ENCODE peak calls at places on chromosomes 2 and 18, in four cellular contexts. N, W, I and A are unnamed samples. For H3K9me3, the result is how much of the 10 kb centered on the place peaks cover.

GRCh38 chr2:31413876-31414550 is 529 bp downstream of the XDH start:
- DNase-seq in N (no peak), W (no peak), I (no peak), A (no peak)

GRCh38 chr2:220279372-220279771 is 651.9 kb downstream of the SLC4A3 start:
- DNase-seq in N (peak), W (peak), I (no peak), A (peak)

GRCh38 chr2:108594982-108595464 is 60.8 kb downstream of the LIMS1 start:
- DNase-seq in N (peak), W (no peak), I (no peak), A (peak)

GRCh38 chr2:7118606-7119503 is 201.6 kb downstream of the RNF144A start:
- DNase-seq in N (no peak), W (peak), I (no peak), A (no peak)

GRCh38 chr2:134738150-134738865 is 19.5 kb upstream of the TMEM163 start:
- DNase-seq in N (no peak), W (no peak), I (no peak), A (no peak)

GRCh38 chr2:194557993-194558392 is 1099.0 kb upstream of the SLC39A10 start:
- DNase-seq in N (no peak), W (no peak), I (no peak), A (no peak)

GRCh38 chr2:237591021-237591370 is 462 bp upstream of the RAB17 start:
- DNase-seq in N (no peak), W (no peak), I (no peak), A (peak)

GRCh38 chr18:45167109-45167551 is 448.1 kb upstream of the SLC14A2 start:
- DNase-seq in N (no peak), W (peak), I (no peak), A (peak)

GRCh38 chr2:191637182-191638078 is 40.5 kb upstream of the NABP1 start:
- DNase-seq in N (no peak), W (peak), I (no peak), A (no peak)

GRCh38 chr2:206274434-206275273 is at the start of gene ZDBF2:
- DNase-seq in N (peak), W (peak), I (peak), A (peak)

GRCh38 chr2:211512746-211513145 is 956.3 kb downstream of the CPS1 start:
- DNase-seq in N (no peak), W (no peak), I (no peak), A (no peak)

GRCh38 chr2:15579641-15580040 is 12.0 kb upstream of the DDX1 start:
- DNase-seq in N (no peak), W (no peak), I (no peak), A (no peak)

GRCh38 chr2:46806526-46806925 is 109.1 kb downstream of the MCFD2 start:
- DNase-seq in N (no peak), W (peak), I (no peak), A (peak)

GRCh38 chr2:169877406-169877805 is 50.2 kb downstream of the UBR3 start:
- DNase-seq in N (no peak), W (peak), I (no peak), A (no peak)

GRCh38 chr2:201452058-201452736 is 657 bp downstream of the STRADB start:
- DNase-seq in N (no peak), W (peak), I (no peak), A (peak)

GRCh38 chr2:227623225-227623624 is 5.9 kb downstream of the SCYGR4 start:
- DNase-seq in N (peak), W (peak), I (no peak), A (no peak)

GRCh38 chr2:120934891-120935338 is 199.2 kb downstream of the GLI2 start:
- DNase-seq in N (peak), W (peak), I (no peak), A (peak)

GRCh38 chr2:16166327-16166981 is 226.1 kb downstream of the MYCN start:
- DNase-seq in N (no peak), W (no peak), I (no peak), A (no peak)

GRCh38 chr2:9814129-9814868 is 29.0 kb upstream of the TAF1B start:
- DNase-seq in N (no peak), W (no peak), I (no peak), A (no peak)

GRCh38 chr2:210432633-210433032 is 43.9 kb downstream of the LANCL1 start:
- DNase-seq in N (no peak), W (no peak), I (no peak), A (no peak)

GRCh38 chr2:210429403-210430137 is 47.0 kb downstream of the LANCL1 start:
- DNase-seq in N (no peak), W (no peak), I (no peak), A (no peak)

DNA sequence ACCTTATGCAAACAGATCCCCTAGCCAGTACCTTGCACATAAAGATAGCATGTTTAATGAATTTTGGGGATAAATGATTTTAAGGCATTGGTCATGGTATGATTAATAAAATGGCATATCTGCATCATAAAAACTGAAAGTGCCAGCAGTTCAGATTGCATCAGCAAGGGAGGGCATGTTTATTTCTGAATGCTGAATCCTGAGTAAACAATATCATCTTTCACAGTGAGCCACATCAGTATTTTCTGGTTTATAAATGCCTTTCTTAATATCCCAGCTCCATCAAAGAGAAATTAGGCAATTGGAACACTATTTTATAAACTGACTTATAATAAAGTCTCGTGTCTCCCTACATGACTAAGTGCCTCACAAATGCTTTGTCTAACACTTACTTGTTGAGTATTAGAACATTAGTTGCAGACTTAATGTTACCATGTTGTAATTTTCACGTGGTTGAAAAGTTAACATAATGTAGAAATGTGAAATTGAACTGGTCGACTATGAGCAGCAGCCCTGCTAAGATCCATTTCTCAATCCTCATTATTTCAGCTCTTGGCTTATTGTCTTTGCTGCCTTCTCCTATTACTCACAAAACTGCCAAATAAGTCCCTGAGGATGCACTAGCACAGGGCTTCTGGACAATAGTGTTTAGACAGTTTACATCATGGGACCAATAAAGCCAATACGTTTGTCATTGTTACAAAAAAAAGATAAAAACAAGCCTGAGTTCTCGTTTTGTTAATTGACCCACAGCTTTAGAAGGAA is 48.0 kb downstream of the LANCL1 start:
- DNase-seq in N (no peak), W (peak), I (no peak), A (no peak)
- H3K9me3 ChIP-seq in N (under half), W (under half), I (under half), A (under half)

GRCh38 chr2:176147790-176148496 is 3.4 kb upstream of the HOXD4 start:
- DNase-seq in N (no peak), W (no peak), I (no peak), A (no peak)

GRCh38 chr2:176147215-176147789 is 4.0 kb upstream of the HOXD4 start:
- DNase-seq in N (no peak), W (no peak), I (no peak), A (no peak)

GRCh38 chr2:176149484-176150337 is 1.6 kb upstream of the HOXD4 start:
- DNase-seq in N (no peak), W (no peak), I (no peak), A (no peak)

GRCh38 chr2:176150338-176151198 is 782 bp upstream of the HOXD4 start:
- DNase-seq in N (no peak), W (no peak), I (no peak), A (no peak)

GRCh38 chr2:176148758-176149483 is 2.4 kb upstream of the HOXD4 start:
- DNase-seq in N (no peak), W (no peak), I (no peak), A (no peak)
- H3K9me3 ChIP-seq in N (under half), W (under half), I (under half), A (under half)

DNA sequence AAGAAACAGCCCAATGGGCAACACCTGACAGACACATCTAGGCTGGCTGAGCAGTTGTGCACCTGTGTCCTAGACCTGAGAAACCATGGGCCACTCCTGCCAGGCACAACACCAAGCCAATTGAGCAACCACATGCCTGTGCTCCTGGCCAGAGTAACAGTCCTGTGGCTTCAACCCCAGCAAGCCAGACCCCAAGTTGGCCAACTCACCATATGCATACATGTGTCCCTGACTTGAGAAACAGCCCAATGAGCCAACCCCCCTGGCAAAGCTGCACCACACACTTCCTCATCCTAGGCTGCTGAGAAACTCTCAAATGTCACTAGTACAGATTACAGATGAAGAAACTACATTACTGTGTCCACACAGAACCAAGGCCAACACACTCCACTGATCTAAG is 36.6 kb downstream of the USP34 start:
- DNase-seq in N (no peak), W (no peak), I (no peak), A (no peak)
- H3K9me3 ChIP-seq in N (under half), W (under half), I (under half), A (under half)

DNA sequence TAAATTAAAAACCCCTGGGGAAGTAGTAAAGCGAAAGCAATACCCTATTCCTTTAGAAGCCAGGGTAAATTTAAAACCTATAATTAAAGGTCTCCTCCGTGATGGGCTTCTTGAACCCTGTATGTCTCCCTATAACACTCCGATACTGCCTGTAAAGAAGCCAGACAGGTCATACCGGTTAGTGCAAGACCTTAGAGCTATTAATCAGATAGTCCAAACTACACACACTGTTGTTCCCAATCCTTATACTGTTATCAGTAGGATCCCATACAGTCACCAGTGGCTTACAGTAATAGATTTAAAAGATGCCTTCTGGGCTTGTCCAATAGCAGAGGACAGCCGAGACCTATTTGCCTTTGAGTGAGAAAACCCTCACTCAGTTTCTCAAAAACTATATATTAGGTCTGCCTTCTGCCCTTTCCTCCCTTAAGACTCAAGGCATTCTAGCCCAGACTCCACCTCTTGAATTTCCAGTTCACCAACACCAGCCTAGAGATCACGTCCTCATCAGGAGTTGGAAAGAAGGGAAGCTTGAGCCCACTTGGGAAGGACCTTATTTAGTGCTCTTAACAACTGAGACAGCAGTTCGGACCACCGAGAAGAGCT is 12.4 kb upstream of the SAP130 start:
- DNase-seq in N (no peak), W (no peak), I (no peak), A (no peak)
- H3K9me3 ChIP-seq in N (under half), W (half or more), I (under half), A (under half)

GRCh38 chr18:31977270-31977872 is 34.4 kb upstream of the TRAPPC8 start:
- DNase-seq in N (peak), W (peak), I (no peak), A (peak)

GRCh38 chr18:31979714-31980113 is 36.8 kb upstream of the TRAPPC8 start:
- DNase-seq in N (no peak), W (no peak), I (no peak), A (no peak)

GRCh38 chr18:31976242-31976641 is 33.3 kb upstream of the TRAPPC8 start:
- DNase-seq in N (no peak), W (no peak), I (no peak), A (no peak)

GRCh38 chr18:31980863-31981262 is 37.8 kb upstream of the RNF125 start:
- DNase-seq in N (no peak), W (no peak), I (no peak), A (no peak)

GRCh38 chr18:31978616-31979015 is 35.7 kb upstream of the TRAPPC8 start:
- DNase-seq in N (no peak), W (no peak), I (no peak), A (no peak)
- H3K9me3 ChIP-seq in N (under half), W (under half), I (under half), A (under half)

GRCh38 chr18:2444201-2444875 is 127.0 kb downstream of the METTL4 start:
- DNase-seq in N (no peak), W (no peak), I (no peak), A (no peak)

GRCh38 chr18:2442726-2443275 is 128.5 kb downstream of the METTL4 start:
- DNase-seq in N (no peak), W (peak), I (no peak), A (no peak)

GRCh38 chr18:2441544-2441943 is 129.8 kb downstream of the METTL4 start:
- DNase-seq in N (no peak), W (no peak), I (no peak), A (no peak)

DNA sequence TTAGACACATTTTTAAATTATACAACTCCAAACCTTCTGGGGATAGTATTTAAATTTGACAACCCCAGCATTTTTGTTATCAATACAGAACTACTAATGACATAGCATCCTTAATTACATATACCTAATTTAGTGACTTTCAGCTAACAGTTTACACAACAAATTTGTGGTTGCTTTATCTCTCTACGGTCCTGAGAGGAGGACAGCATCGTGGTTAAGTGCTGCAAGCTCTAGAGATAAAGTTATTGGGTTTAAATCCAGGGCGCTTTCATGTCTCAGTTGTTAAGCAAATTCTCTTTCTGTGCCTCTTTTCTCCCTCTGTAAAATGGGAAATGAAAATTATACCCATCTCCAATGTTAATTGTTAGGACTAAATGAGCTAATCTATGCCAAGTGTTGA is 129.3 kb downstream of the METTL4 start:
- DNase-seq in N (no peak), W (no peak), I (no peak), A (no peak)
- H3K9me3 ChIP-seq in N (under half), W (under half), I (under half), A (under half)